ENCODE peak calls at places on chromosomes 13 and 19, in four cellular contexts. J, X, H and S are unnamed samples.

GRCh38 chr19:29694669-29695627 is 20.1 kb downstream of the C19orf12 start:
- DNase-seq in J (peak; percentile 70), X (peak; percentile 66), H (no peak), S (peak; percentile 70)

GRCh38 chr19:40801449-40802299 is 2.7 kb downstream of the EGLN2 start:
- DNase-seq in J (peak; percentile 48), X (no peak), H (no peak), S (no peak)

GRCh38 chr13:101673360-101674105 is 221.1 kb downstream of the ITGBL1 start:
- DNase-seq in J (no peak), X (no peak), H (no peak), S (no peak)

GRCh38 chr13:28658539-28658795 is 463 bp upstream of the POMP start:
- DNase-seq in J (peak; percentile 17), X (no peak), H (no peak), S (no peak)

GRCh38 chr13:42996584-42996983 is 4.5 kb upstream of the EPSTI1 start:
- DNase-seq in J (no peak), X (peak; percentile 9), H (no peak), S (peak; percentile 98)

GRCh38 chr19:58217607-58218391 is 10.9 kb upstream of the ZNF544 start:
- DNase-seq in J (no peak), X (no peak), H (no peak), S (no peak)

GRCh38 chr19:5826531-5827341 is 12.8 kb downstream of the FUT6 start:
- DNase-seq in J (peak; percentile 33), X (peak; percentile 87), H (no peak), S (no peak)

GRCh38 chr19:40550951-40551350 is 25.7 kb upstream of the SHKBP1 start:
- DNase-seq in J (no peak), X (no peak), H (no peak), S (no peak)

GRCh38 chr19:16892868-16893685 is 4.3 kb downstream of the F2RL3 start:
- DNase-seq in J (peak; percentile 55), X (no peak), H (no peak), S (no peak)

GRCh38 chr19:12331211-12331941 is 2.1 kb downstream of the ZNF563 start:
- DNase-seq in J (peak; percentile 19), X (peak; percentile 96), H (peak; percentile 82), S (no peak)

GRCh38 chr13:85529216-85529590 is 270.0 kb downstream of the SLITRK6 start:
- DNase-seq in J (no peak), X (no peak), H (no peak), S (peak; percentile 44)

GRCh38 chr19:52748336-52748950 is 13.6 kb upstream of the ZNF611 start:
- DNase-seq in J (peak; percentile 56), X (peak; percentile 35), H (peak; percentile 4), S (peak; percentile 57)

GRCh38 chr13:60260440-60260839 is 96.7 kb upstream of the DIAPH3 start:
- DNase-seq in J (peak; percentile 6), X (no peak), H (no peak), S (no peak)
- TF ChIP-seq MXI1 in J (no peak), X (no peak), H (no peak), S (no peak)

GRCh38 chr19:54418030-54418929 is 3.0 kb downstream of the TTYH1 start:
- DNase-seq in J (no peak), X (peak; percentile 50), H (no peak), S (peak; percentile 19)
- H3K4me2 ChIP-seq in J (no peak overlapping the region), X (peak overlapping the region; percentile 50), H (peak overlapping the region; percentile 23), S (no peak overlapping the region)

GRCh38 chr13:33377825-33378224 is 92.3 kb upstream of the STARD13 start:
- DNase-seq in J (no peak), X (no peak), H (no peak), S (no peak)

GRCh38 chr13:33379597-33379996 is 94.0 kb upstream of the STARD13 start:
- DNase-seq in J (no peak), X (peak; percentile 43), H (no peak), S (no peak)

GRCh38 chr13:33380487-33381079 is 95.0 kb upstream of the STARD13 start:
- DNase-seq in J (no peak), X (peak; percentile 82), H (no peak), S (no peak)

GRCh38 chr13:33383724-33384577 is 98.4 kb upstream of the STARD13 start:
- DNase-seq in J (no peak), X (no peak), H (no peak), S (no peak)

DNA sequence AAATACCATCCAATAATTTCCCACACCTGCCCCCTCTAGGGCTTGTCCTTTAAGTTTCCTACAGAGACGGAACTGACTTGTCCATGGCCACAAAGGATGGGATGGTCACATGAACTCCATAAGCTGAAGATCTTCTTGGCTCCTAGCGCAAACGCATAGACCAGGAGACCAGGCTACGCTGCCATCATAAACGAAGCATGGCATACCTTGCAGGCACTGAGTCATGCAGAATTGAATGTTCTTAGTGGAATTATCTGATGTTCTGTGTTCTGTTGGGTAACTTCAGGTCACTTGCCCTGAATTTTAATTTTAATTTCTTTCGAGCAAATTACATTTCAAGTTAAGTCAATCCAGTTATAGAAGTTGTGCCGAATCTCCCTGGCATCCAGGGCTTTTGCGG is 96.4 kb upstream of the STARD13 start:
- DNase-seq in J (no peak), X (no peak), H (no peak), S (no peak)
- TF ChIP-seq BHLHE40 in J (no peak), X (no peak), H (no peak), S (no peak)

GRCh38 chr19:42511340-42511739 is 16.9 kb downstream of the CEACAM1 start:
- DNase-seq in J (no peak), X (no peak), H (no peak), S (no peak)

GRCh38 chr19:42515241-42515832 is 12.9 kb downstream of the CEACAM1 start:
- DNase-seq in J (no peak), X (no peak), H (no peak), S (no peak)

GRCh38 chr19:42512130-42512636 is 16.1 kb downstream of the CEACAM1 start:
- DNase-seq in J (no peak), X (no peak), H (no peak), S (no peak)

GRCh38 chr19:42514449-42514848 is 13.8 kb downstream of the CEACAM1 start:
- DNase-seq in J (no peak), X (no peak), H (no peak), S (no peak)

DNA sequence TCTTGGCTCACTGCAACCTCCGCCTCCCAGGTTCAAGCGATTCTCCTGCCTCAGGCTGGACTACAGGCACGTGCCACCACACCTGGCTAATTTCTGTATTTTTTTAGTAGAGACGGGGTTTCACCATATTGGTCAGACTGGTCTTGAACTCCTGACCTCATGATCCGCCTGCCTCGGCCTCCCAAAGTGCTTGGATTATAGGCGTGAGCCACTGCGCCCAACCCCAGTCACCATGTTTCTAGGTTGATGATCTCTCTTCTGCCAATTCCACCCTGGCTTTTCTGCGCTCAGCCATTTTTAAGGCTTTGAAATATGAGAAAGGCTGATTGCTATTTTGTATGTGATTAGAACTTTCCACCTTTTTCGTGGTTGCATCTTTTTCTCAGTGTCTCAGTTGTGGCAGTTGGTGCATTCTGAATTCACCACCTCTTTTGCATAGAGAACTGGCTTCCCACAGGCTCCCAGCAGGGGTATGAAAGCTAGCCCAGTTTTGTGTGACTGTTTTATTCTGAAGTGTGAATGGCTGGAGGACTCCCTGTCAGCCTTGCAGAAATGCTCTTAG is 15.5 kb downstream of the CEACAM1 start:
- DNase-seq in J (no peak), X (no peak), H (peak; percentile 71), S (no peak)
- TF ChIP-seq MXI1 in J (no peak), X (no peak), H (no peak), S (no peak)

DNA sequence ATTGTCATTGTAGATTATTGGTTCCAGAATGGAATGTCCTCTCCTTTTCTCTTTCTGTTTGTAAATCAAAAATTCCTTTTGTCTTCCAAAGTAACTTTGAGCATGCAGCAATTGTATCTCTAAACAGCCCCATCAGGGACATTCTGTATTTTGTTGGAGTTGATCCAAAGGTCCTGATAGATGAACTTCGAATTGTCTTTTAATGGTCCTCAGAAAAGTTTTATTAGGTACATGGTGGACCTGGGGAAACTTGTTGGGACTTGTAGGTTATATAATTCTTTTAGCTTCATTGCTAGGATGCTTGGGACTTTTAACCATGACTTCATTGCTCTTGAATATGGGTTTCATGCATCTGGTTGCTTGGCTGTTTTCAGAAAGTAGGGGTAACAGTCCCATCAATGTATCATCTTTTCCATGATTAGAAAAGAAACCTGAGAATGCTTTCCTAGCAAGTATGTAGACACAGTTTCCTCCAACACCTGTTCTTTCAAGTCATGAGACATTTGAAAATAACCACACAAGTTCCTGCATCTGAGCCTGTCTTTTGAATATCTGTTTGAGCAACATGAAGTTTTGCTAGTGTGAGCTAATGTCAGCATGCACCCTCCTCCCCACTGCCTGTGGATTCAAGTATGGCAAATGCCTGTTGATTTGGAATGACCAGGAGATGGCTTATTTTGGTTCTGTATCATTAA is 413.1 kb downstream of the KCNRG start:
- DNase-seq in J (no peak), X (no peak), H (no peak), S (no peak)
- H3K4me2 ChIP-seq in J (no peak overlapping the region), X (no peak overlapping the region), H (no peak overlapping the region), S (no peak overlapping the region)

DNA sequence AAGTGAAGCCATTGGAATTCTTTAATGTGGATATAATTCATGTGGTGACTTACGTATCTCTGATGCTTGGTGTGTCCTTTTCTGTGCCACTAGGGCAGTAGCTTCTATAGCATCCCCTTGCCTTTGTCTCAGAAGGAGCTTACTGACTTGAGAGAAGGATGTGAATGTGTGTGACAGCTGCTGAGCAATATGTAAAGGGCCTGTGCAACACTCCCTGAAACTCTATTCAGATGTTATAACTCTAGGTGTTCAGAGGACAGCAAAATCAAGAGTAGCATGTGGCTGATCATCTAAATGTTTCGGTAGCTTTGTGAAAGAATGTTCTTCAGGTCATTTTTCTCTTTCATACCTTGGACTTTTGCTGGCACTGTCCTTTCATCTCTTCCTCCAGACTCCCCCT is 189.5 kb downstream of the LMO7 start:
- DNase-seq in J (no peak), X (no peak), H (no peak), S (no peak)
- TF ChIP-seq BHLHE40 in J (no peak), X (no peak), H (no peak), S (no peak)

GRCh38 chr13:33303885-33304284 is 18.3 kb upstream of the STARD13 start:
- DNase-seq in J (no peak), X (no peak), H (no peak), S (peak; percentile 77)

GRCh38 chr13:33311040-33311439 is 25.5 kb upstream of the STARD13 start:
- DNase-seq in J (no peak), X (no peak), H (no peak), S (no peak)

GRCh38 chr13:33310245-33311038 is 24.9 kb upstream of the STARD13 start:
- DNase-seq in J (no peak), X (no peak), H (no peak), S (no peak)

GRCh38 chr13:33312150-33312908 is 26.8 kb upstream of the STARD13 start:
- DNase-seq in J (no peak), X (peak; percentile 14), H (no peak), S (peak; percentile 37)

DNA sequence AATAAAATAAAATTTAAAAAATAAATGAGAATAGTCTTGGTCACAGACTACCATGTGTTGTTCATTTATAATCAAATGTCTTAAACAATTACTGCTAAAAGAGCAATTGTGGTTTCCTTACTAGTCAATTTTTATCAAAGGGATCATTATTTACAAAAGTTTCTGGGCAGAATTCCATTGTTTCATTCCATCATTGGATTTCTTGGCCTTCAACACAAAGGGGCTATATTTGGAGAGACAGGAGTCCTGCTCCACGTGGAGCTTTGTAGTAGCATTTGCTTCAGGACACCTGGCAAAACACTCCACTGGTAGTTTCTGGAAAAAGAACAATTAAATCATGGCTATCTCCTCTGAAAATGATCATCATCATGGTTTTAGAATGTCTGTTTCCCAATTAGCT is 22.3 kb upstream of the STARD13 start:
- DNase-seq in J (no peak), X (no peak), H (no peak), S (peak; percentile 55)
- TF ChIP-seq MXI1 in J (no peak), X (no peak), H (no peak), S (no peak)

GRCh38 chr13:27625839-27626238 is 4.1 kb downstream of the POLR1D start:
- DNase-seq in J (no peak), X (peak; percentile 73), H (no peak), S (no peak)
- H3K4me2 ChIP-seq in J (no peak overlapping the region), X (peak overlapping the region; percentile 25), H (peak overlapping the region; percentile 32), S (no peak overlapping the region)